ENCODE peak calls at places on chromosomes 6 and 20, in four cellular contexts. M, X, U and P are unnamed samples.
A peak's percentile ranks its signal among the peaks of the same experiment; 100 is the strongest.

GRCh38 chr6:43950731-43951062 is 176.6 kb downstream of the MRPL14 start:
- DNase-seq in M (no peak), X (no peak), U (no peak), P (no peak)

GRCh38 chr6:19879663-19880062 is 42.5 kb downstream of the ID4 start:
- DNase-seq in M (no peak), X (no peak), U (no peak), P (no peak)

GRCh38 chr6:137160763-137161162 is 12.7 kb downstream of the IL22RA2 start:
- DNase-seq in M (no peak), X (no peak), U (no peak), P (no peak)

GRCh38 chr20:18989736-18990474 is 176.3 kb downstream of the SCP2D1 start:
- DNase-seq in M (peak; percentile 30), X (no peak), U (no peak), P (no peak)

GRCh38 chr6:140897804-140898573 is 1234.7 kb upstream of the GJE1 start:
- DNase-seq in M (no peak), X (peak; percentile 73), U (no peak), P (no peak)

GRCh38 chr20:35992713-35993335 is 24.4 kb downstream of the CNBD2 start:
- DNase-seq in M (peak; percentile 28), X (peak; percentile 79), U (peak; percentile 85), P (peak; percentile 45)

GRCh38 chr6:133083248-133083967 is 157.7 kb upstream of the EYA4 start:
- DNase-seq in M (no peak), X (no peak), U (no peak), P (no peak)

GRCh38 chr20:53291548-53291947 is 302.1 kb downstream of the ZNF217 start:
- DNase-seq in M (no peak), X (no peak), U (peak; percentile 79), P (no peak)

GRCh38 chr6:6007311-6008113 is 787 bp upstream of the NRN1 start:
- DNase-seq in M (no peak), X (peak; percentile 75), U (peak; percentile 82), P (no peak)

GRCh38 chr6:53998293-53998692 is 113.0 kb upstream of the MLIP start:
- DNase-seq in M (no peak), X (no peak), U (no peak), P (no peak)

GRCh38 chr20:3328501-3328900 is 79.0 kb downstream of the DNAAF9 start:
- DNase-seq in M (no peak), X (no peak), U (no peak), P (no peak)

GRCh38 chr6:132300323-132300949 is 100.8 kb downstream of the MOXD1 start:
- DNase-seq in M (no peak), X (no peak), U (peak; percentile 82), P (peak; percentile 45)

GRCh38 chr6:56489559-56489958 is 153.1 kb downstream of the DST start:
- DNase-seq in M (no peak), X (no peak), U (no peak), P (no peak)

GRCh38 chr6:51283723-51284122 is 465.1 kb downstream of the TFAP2B start:
- DNase-seq in M (no peak), X (no peak), U (no peak), P (no peak)

GRCh38 chr6:5285081-5285480 is 23.8 kb downstream of the FARS2 start:
- DNase-seq in M (no peak), X (no peak), U (no peak), P (no peak)

GRCh38 chr6:112221561-112221960 is 32.8 kb downstream of the LAMA4 start:
- DNase-seq in M (no peak), X (no peak), U (no peak), P (no peak)

GRCh38 chr20:6635034-6635736 is 132.3 kb upstream of the BMP2 start:
- DNase-seq in M (no peak), X (no peak), U (no peak), P (no peak)

GRCh38 chr6:10837009-10837691 is 1.2 kb downstream of the MAK start:
- DNase-seq in M (no peak), X (peak; percentile 78), U (peak; percentile 65), P (peak; percentile 33)

GRCh38 chr6:131124341-131125071 is 10.8 kb upstream of the AKAP7 start:
- DNase-seq in M (no peak), X (no peak), U (no peak), P (no peak)

GRCh38 chr6:37236921-37237320 is 20.7 kb upstream of the TBC1D22B start:
- DNase-seq in M (no peak), X (no peak), U (no peak), P (no peak)

GRCh38 chr6:13811627-13812358 is 2.6 kb downstream of the MCUR1 start:
- DNase-seq in M (no peak), X (no peak), U (peak; percentile 11), P (no peak)

GRCh38 chr6:81793811-81794210 is 41.3 kb upstream of the TENT5A start:
- DNase-seq in M (no peak), X (no peak), U (no peak), P (no peak)

GRCh38 chr20:33710681-33711445 is 9.2 kb downstream of the PXMP4 start:
- DNase-seq in M (no peak), X (no peak), U (no peak), P (no peak)

GRCh38 chr6:83592770-83593394 is 80.5 kb downstream of the PRSS35 start:
- DNase-seq in M (no peak), X (no peak), U (peak; percentile 77), P (no peak)

GRCh38 chr6:110513001-110513400 is 36.6 kb upstream of the SLC22A16 start:
- DNase-seq in M (no peak), X (no peak), U (no peak), P (no peak)

GRCh38 chr6:31701666-31702420 is 1.3 kb downstream of the ABHD16A start:
- DNase-seq in M (no peak), X (no peak), U (no peak), P (no peak)

GRCh38 chr6:106702451-106703110 is 73.2 kb downstream of the QRSL1 start:
- DNase-seq in M (no peak), X (no peak), U (no peak), P (peak; percentile 80)

GRCh38 chr20:23254034-23254433 is 96.6 kb upstream of the NXT1 start:
- DNase-seq in M (no peak), X (no peak), U (no peak), P (no peak)

GRCh38 chr6:89433637-89434499 is 916 bp downstream of the ANKRD6 start:
- DNase-seq in M (peak; percentile 34), X (peak; percentile 84), U (peak; percentile 66), P (peak; percentile 29)

GRCh38 chr6:147802400-147802799 is 293.9 kb downstream of the SAMD5 start:
- DNase-seq in M (no peak), X (no peak), U (no peak), P (no peak)

GRCh38 chr6:166415833-166416347 is 33.1 kb upstream of the MPC1 start:
- DNase-seq in M (no peak), X (peak; percentile 37), U (no peak), P (no peak)
- H3K4me1 ChIP-seq in M (no peaks in the 10 kb centered on the region), X (peaks cover 48% of the 10 kb centered on the region), U (no peaks in the 10 kb centered on the region), P (peaks cover 17% of the 10 kb centered on the region)

DNA sequence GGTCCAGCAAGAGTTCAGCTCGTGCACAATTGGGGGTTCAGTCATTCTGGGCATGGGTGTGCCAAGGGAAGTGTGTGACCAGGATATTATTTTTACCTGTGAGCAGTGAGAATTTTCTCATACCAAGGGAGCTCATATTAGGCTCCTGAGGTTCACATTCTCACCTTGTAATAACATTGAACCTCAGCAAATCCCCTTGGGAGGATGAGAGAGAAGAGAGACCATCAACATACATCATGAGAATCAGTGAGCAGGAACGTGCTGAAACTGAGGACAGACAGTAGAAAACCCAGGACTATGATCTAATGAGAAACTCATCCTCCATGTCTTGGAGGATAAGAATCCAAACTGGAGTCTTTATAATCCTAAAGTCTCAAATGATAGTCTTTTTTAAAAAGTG is 33.4 kb upstream of the XRN2 start:
- DNase-seq in M (no peak), X (no peak), U (no peak), P (no peak)
- TF ChIP-seq POLR2AphosphoS5 in M (no peak), X (no peak), U (no peak), P (no peak)

DNA sequence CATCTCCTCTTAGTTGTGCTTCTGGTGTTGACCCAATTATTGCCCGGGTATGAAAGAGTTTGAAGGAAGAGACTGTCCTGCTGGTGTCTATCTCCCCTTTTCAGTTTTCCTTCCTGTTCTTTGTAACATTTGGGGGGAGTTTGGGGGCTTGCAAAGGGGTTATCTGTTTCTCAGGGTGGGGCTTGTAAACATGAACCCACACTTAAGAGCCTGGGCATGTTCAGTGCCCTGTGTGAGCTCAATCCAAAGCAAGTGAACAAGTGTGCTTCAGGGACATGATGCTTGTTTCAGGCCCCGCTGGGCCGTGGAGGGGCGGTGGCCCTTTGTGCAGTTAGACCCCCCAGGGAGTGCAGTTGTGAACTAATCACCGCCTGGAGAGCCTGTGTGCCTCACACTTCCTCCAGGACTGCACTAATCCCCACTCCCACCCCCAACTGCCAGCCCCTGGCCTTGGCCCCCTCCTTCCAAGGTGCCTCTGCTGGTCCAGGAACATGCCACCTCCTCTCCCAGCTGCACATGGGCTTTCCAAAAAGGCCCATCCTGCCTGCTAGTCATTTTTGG is 58.1 kb downstream of the RREB1 start:
- DNase-seq in M (no peak), X (no peak), U (peak; percentile 30), P (no peak)
- H3K4me3 ChIP-seq in M (no peak overlapping the region), X (no peak overlapping the region), U (no peak overlapping the region), P (no peak overlapping the region)

GRCh38 chr6:35590622-35591066 is 77.9 kb upstream of the TULP1 start:
- DNase-seq in M (peak; percentile 75), X (no peak), U (no peak), P (no peak)
- H3K4me1 ChIP-seq in M (peaks cover 17% of the 10 kb centered on the region), X (peaks cover 99% of the 10 kb centered on the region), U (peaks cover 13% of the 10 kb centered on the region), P (peaks cover 61% of the 10 kb centered on the region)

GRCh38 chr6:7146079-7146828 is 38.5 kb downstream of the RREB1 start:
- DNase-seq in M (peak; percentile 56), X (peak; percentile 85), U (peak; percentile 52), P (peak; percentile 76)
- TF ChIP-seq POLR2AphosphoS5 in M (no peak), X (no peak), U (no peak), P (peak; percentile 0)

DNA sequence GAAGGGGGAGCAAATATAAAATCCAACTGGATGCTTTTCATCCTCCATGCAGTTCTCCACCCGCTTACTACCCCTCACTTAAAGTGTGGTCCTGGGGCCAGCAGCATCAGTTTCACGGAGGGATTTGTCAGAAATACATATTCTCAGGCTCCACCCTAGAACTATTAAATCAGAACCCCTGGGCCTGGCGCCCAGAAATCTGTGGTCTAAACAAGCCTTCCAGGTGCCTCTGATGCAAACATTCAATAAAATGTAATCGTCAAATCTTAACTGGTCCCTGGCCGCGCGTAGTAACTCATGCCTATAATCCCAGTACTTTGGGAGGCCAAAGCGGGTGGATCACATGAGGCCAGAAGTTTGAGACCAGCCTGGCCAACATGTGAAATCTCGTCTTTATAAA is 47.7 kb downstream of the ATXN1 start:
- DNase-seq in M (no peak), X (no peak), U (no peak), P (no peak)
- H3K4me3 ChIP-seq in M (peak overlapping the region; percentile 40), X (no peak overlapping the region), U (no peak overlapping the region), P (no peak overlapping the region)

GRCh38 chr20:44428174-44429016 is 47.3 kb upstream of the TTPAL start:
- DNase-seq in M (no peak), X (no peak), U (no peak), P (no peak)
- H3K4me1 ChIP-seq in M (no peaks in the 10 kb centered on the region), X (no peaks in the 10 kb centered on the region), U (no peaks in the 10 kb centered on the region), P (no peaks in the 10 kb centered on the region)

GRCh38 chr20:50690979-50691584 is at the start of gene RIPOR3:
- DNase-seq in M (no peak), X (no peak), U (peak; percentile 64), P (peak; percentile 36)
- TF ChIP-seq POLR2AphosphoS5 in M (no peak), X (peak; percentile 71), U (no peak), P (no peak)